ENCODE peak calls at places on chromosomes 4 and X, in five cellular contexts. Y is mucosa of descending colon, P is IMR-90, K is HepG2, V is left ventricle myocardium inferior. X is an unnamed sample. For H3K36me3, the result is how much of the 10 kb centered on the place peaks cover.

GRCh38 chrX:40300286-40300890 is 202.6 kb upstream of the BCOR start:
- DNase-seq in Y (no peak), P (no peak), K (peak), V (no peak), X (no peak)

GRCh38 chr4:5033266-5033945 is 14.1 kb upstream of the CYTL1 start:
- DNase-seq in Y (peak), P (no peak), K (no peak), V (peak), X (no peak)

GRCh38 chr4:169201144-169202124 is 69.3 kb downstream of the SH3RF1 start:
- DNase-seq in Y (no peak), P (no peak), K (no peak), V (no peak), X (no peak)

GRCh38 chr4:85113706-85114105 is 147.2 kb upstream of the WDFY3 start:
- DNase-seq in Y (no peak), P (no peak), K (no peak), V (no peak), X (no peak)

GRCh38 chrX:38089173-38089982 is 83.0 kb downstream of the SYTL5 start:
- DNase-seq in Y (no peak), P (no peak), K (no peak), V (no peak), X (no peak)

GRCh38 chr4:110950721-110951120 is 327.8 kb upstream of the PITX2 start:
- DNase-seq in Y (no peak), P (no peak), K (no peak), V (no peak), X (no peak)

GRCh38 chr4:123672987-123673386 is 276.4 kb downstream of the SPRY1 start:
- DNase-seq in Y (no peak), P (peak), K (no peak), V (no peak), X (no peak)

GRCh38 chr4:16289872-16290554 is 63.7 kb upstream of the TAPT1 start:
- DNase-seq in Y (peak), P (peak), K (peak), V (no peak), X (no peak)

GRCh38 chr4:155544547-155544946 is 122.1 kb upstream of the GUCY1A1 start:
- DNase-seq in Y (no peak), P (no peak), K (no peak), V (peak), X (no peak)

GRCh38 chrX:56068274-56068758 is 163.8 kb upstream of the KLF8 start:
- DNase-seq in Y (peak), P (no peak), K (no peak), V (no peak), X (no peak)

GRCh38 chrX:107542500-107542899 is 85.8 kb upstream of the PRPS1 start:
- DNase-seq in Y (peak), P (peak), K (peak), V (no peak), X (no peak)

GRCh38 chr4:162075691-162076090 is 88.1 kb downstream of the FSTL5 start:
- DNase-seq in Y (no peak), P (no peak), K (no peak), V (no peak), X (no peak)

GRCh38 chr4:21450331-21450730 is 498.2 kb downstream of the KCNIP4 start:
- DNase-seq in Y (no peak), P (no peak), K (no peak), V (no peak), X (no peak)

GRCh38 chr4:21451032-21451431 is 497.5 kb downstream of the KCNIP4 start:
- DNase-seq in Y (no peak), P (peak), K (no peak), V (no peak), X (no peak)

GRCh38 chr4:21452931-21453330 is 495.6 kb downstream of the KCNIP4 start:
- DNase-seq in Y (no peak), P (no peak), K (no peak), V (no peak), X (no peak)

DNA sequence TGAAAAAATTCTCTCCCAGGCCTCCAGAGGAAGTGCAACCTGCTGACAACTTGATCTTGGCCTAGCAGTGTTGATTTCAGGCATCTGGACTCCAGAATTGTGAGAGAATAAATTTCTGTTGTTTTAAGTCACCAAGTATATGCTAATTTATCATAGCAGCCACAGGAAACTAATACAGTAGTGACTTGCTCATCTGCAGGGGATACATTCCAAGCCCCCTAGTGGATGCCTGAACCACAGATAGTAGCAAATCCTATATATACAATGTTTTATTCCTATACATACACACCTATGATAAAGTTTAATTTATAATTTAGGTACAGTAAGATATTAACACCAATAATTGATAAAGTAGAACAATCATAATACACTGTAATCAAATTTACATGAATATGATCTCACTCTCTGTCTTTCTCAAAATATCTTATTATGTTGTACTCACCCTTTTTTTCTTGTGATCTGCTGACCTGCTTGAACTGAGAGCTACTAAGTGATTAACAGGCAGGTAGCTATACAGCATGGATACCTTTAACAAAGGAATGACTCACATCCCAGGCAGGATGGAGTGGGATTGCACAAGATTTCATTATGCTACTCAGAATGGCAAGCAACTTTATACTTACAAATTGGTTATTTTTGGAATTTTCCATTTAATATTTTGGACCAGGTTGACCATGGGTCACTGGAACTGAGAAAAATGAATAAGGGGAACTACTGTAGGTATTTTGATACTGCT is 501.1 kb downstream of the KCNIP4 start:
- DNase-seq in Y (no peak), P (no peak), K (no peak), V (no peak), X (no peak)
- TF ChIP-seq CTCF in Y (no peak), P (no peak), K (no peak), V (no peak), X (no peak)

DNA sequence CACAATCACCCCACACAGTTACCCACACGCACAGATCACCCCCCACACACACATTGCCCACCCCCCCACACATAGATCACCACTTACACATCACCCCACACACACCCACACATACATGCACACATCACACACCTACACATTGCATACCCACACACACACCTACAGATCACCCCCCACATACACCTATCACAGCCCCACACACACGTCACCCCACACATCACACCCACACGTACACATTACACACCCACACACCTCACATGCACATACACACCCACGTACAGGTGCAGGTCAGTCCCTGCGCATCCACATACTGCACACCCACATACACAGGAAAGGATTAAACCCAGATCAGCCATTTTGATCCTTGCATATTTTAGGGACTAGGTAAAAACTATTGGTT is 15.3 kb upstream of the TADA2B start:
- DNase-seq in Y (no peak), P (no peak), K (no peak), V (no peak), X (no peak)
- H3K36me3 ChIP-seq in Y (under half), P (half or more), K (half or more), V (half or more), X (half or more)

DNA sequence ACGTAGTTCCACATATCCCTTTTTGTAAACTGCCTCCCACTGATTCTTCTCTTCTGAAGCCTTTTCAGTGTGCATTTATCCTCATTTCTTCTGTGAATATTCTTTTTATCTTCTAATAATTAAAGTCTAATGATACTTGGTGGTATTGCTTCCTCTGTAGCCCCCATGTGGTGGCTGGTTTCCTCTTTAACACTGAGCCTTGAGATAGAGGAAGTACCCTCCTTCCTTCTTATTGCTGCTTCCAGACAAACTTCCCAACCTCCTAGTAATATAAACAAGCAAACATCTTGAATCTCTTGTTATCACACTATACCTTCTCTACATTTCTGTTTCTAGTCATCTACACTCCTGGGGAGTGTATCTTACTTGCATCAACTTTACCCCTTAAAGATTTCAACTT is 310.5 kb upstream of the GIMD1 start:
- DNase-seq in Y (no peak), P (no peak), K (no peak), V (no peak), X (no peak)
- TF ChIP-seq CTCF in Y (no peak), P (no peak), K (no peak), V (no peak), X (no peak)

GRCh38 chr4:129064717-129065116 is 28.6 kb downstream of the SCLT1 start:
- DNase-seq in Y (no peak), P (peak), K (no peak), V (no peak), X (no peak)
- H3K36me3 ChIP-seq in Y (under half), P (under half), K (under half), V (under half), X (under half)

GRCh38 chr4:185222598-185222997 is 13.2 kb downstream of the SNX25 start:
- DNase-seq in Y (no peak), P (peak), K (no peak), V (no peak), X (no peak)

GRCh38 chr4:185229021-185229818 is 19.8 kb downstream of the SNX25 start:
- DNase-seq in Y (no peak), P (no peak), K (no peak), V (no peak), X (peak)

GRCh38 chr4:185224597-185224996 is 15.2 kb downstream of the SNX25 start:
- DNase-seq in Y (no peak), P (no peak), K (no peak), V (no peak), X (no peak)

GRCh38 chr4:185227713-185228278 is 18.4 kb downstream of the SNX25 start:
- DNase-seq in Y (no peak), P (no peak), K (no peak), V (no peak), X (no peak)

GRCh38 chr4:185227131-185227551 is 17.7 kb downstream of the SNX25 start:
- DNase-seq in Y (no peak), P (peak), K (peak), V (no peak), X (no peak)
- TF ChIP-seq CTCF in Y (no peak), P (no peak), K (peak), V (peak), X (no peak)

GRCh38 chr4:1226167-1226514 is 22.8 kb downstream of the CTBP1 start:
- DNase-seq in Y (no peak), P (no peak), K (no peak), V (peak), X (no peak)
- H3K36me3 ChIP-seq in Y (under half), P (half or more), K (half or more), V (half or more), X (half or more)